ENCODE peak calls at places on chromosomes 4 and X, in four cellular contexts. One of them, this sample, is unnamed.

GRCh38 chr4:116118216-116118615 is 967.2 kb downstream of the TRAM1L1 start:
- DNase-seq in K562: no peak
- DNase-seq in Panc1: no peak
- DNase-seq in HepG2: no peak
- DNase-seq in this sample: no peak

GRCh38 chr4:93671093-93671492 is 157.5 kb upstream of the ATOH1 start:
- DNase-seq in K562: no peak
- DNase-seq in Panc1: no peak
- DNase-seq in HepG2: no peak
- DNase-seq in this sample: no peak

GRCh38 chr4:119210760-119211159 is 1.8 kb upstream of the USP53 start:
- DNase-seq in K562: no peak
- DNase-seq in Panc1: no peak
- DNase-seq in HepG2: no peak
- DNase-seq in this sample: no peak

GRCh38 chrX:134174859-134175258 is 62.1 kb upstream of the CCDC160 start:
- DNase-seq in K562: no peak
- DNase-seq in Panc1: no peak
- DNase-seq in HepG2: no peak
- DNase-seq in this sample: no peak

GRCh38 chr4:86942185-86942666 is 7.4 kb downstream of the AFF1 start:
- DNase-seq in K562: peak
- DNase-seq in Panc1: no peak
- DNase-seq in HepG2: peak
- DNase-seq in this sample: no peak

GRCh38 chrX:111928457-111928856 is 52.5 kb downstream of the TRPC5OS start:
- DNase-seq in K562: no peak
- DNase-seq in Panc1: no peak
- DNase-seq in HepG2: no peak
- DNase-seq in this sample: no peak

GRCh38 chrX:103250977-103251376 is 4.0 kb downstream of the TCEAL8 start:
- DNase-seq in K562: peak
- DNase-seq in Panc1: no peak
- DNase-seq in HepG2: no peak
- DNase-seq in this sample: no peak

GRCh38 chr4:105145059-105145912 is 1.4 kb upstream of the TET2 start:
- DNase-seq in K562: no peak
- DNase-seq in Panc1: no peak
- DNase-seq in HepG2: no peak
- DNase-seq in this sample: no peak

GRCh38 chr4:56424176-56424575 is 11.2 kb downstream of the PPAT start:
- DNase-seq in K562: no peak
- DNase-seq in Panc1: no peak
- DNase-seq in HepG2: no peak
- DNase-seq in this sample: no peak

GRCh38 chr4:56425518-56425917 is 9.9 kb downstream of the PPAT start:
- DNase-seq in K562: no peak
- DNase-seq in Panc1: no peak
- DNase-seq in HepG2: no peak
- DNase-seq in this sample: no peak

GRCh38 chr4:56430203-56430602 is 5.2 kb downstream of the PPAT start:
- DNase-seq in K562: no peak
- DNase-seq in Panc1: no peak
- DNase-seq in HepG2: no peak
- DNase-seq in this sample: no peak

GRCh38 chr4:56426273-56426672 is 9.1 kb downstream of the PPAT start:
- DNase-seq in K562: no peak
- DNase-seq in Panc1: no peak
- DNase-seq in HepG2: no peak
- DNase-seq in this sample: no peak

DNA sequence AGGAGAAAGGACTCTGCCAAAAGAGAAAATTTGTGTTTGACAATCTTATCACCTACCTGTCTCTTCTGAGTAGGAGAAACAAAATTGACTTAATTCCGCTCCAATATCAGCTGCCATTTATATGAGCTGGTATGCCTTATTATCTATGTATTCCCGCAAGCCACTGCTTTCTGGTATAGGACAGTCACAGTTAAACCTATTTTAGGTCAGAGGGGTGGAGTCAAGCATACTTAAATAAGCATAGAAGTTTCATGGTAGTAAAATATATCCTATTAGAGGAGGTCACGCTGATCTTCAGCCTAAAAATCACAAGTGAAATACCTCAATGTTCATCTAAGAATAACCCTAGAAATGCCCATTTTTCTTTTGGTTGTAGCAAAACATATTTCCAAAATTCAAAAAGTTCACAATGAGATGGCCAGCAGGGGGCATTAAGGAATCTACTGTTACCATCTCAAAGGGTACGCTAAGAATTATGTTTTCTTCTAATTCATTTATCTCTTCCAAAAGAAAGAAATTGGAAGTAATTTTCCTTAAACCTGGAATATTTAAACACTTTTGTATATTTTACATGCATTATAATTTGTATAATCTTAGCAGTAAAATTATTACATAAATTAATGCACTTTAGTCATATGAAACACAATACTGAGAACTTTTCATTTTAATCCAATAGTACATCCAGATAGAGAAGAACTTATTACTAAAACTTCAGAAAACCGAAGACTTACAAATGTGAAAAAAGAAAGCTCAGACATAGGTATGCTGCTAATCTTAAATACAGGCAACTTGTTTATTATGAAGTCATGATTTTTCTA is 10.5 kb downstream of the PPAT start:
- DNase-seq in K562: peak
- DNase-seq in Panc1: no peak
- DNase-seq in HepG2: no peak
- DNase-seq in this sample: no peak
- TF ChIP-seq TCF7L2 in K562: no peak
- TF ChIP-seq TCF7L2 in Panc1: no peak
- TF ChIP-seq TCF7L2 in HepG2: no peak
- TF ChIP-seq TCF7L2 in this sample: no peak

DNA sequence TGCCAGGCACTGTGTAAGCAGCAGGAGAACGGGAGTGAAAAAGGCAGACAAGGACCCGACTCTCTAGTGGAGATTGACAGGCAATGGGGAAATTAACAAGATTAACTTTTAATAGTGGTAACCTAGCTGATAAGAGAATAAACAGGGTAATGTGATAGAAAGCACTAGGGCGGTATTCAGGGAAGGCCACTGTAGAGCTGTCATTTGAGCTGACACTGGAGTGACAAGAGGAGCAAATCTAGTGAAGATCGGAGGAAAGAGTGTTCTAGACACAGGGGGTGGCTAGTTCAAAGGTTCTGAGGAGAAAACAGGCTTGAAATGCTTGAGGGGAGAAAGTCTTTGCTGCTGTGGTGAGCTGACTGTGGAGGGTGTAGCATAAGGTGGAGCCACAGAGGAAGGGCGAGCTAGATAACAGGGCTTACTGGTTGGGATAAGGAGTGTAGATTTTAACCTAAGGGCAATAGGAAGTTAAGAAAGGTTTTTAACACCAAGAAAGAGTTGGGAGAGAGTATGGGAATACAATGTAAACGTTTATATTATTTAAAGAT is 122.8 kb downstream of the SLC10A7 start:
- DNase-seq in K562: no peak
- DNase-seq in Panc1: no peak
- DNase-seq in HepG2: no peak
- DNase-seq in this sample: no peak
- TF ChIP-seq TCF7L2 in K562: no peak
- TF ChIP-seq TCF7L2 in Panc1: no peak
- TF ChIP-seq TCF7L2 in HepG2: no peak
- TF ChIP-seq TCF7L2 in this sample: no peak

DNA sequence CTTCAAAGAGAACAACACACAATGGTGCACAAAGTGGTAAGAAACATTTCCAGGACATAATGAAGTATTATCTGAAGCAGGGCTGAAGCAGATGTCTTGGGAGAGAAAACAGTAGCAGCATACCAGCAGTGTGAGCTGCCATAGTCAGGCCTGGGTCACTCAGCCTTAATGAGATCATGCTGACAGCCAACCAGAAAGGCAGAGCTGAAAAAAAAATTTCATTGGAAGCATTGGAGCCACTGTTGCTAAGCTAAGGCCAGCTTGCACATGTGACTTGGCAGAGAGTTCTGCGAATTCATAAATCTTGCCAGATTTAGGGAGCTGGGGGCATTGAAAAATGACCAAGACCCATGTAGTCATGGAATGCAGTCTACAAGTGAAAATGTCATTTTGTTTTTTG is 444.0 kb upstream of the PITX2 start:
- DNase-seq in K562: no peak
- DNase-seq in Panc1: no peak
- DNase-seq in HepG2: no peak
- DNase-seq in this sample: no peak
- TF ChIP-seq TCF7L2 in K562: no peak
- TF ChIP-seq TCF7L2 in Panc1: no peak
- TF ChIP-seq TCF7L2 in HepG2: no peak
- TF ChIP-seq TCF7L2 in this sample: no peak

GRCh38 chrX:140971385-140971784 is 31.0 kb upstream of the SPANXB1 start:
- DNase-seq in K562: no peak
- DNase-seq in Panc1: no peak
- DNase-seq in HepG2: no peak
- DNase-seq in this sample: no peak
- TF ChIP-seq TCF7L2 in K562: no peak
- TF ChIP-seq TCF7L2 in Panc1: no peak
- TF ChIP-seq TCF7L2 in HepG2: no peak
- TF ChIP-seq TCF7L2 in this sample: no peak

GRCh38 chrX:65657659-65658058 is 9.8 kb upstream of the MSN start:
- DNase-seq in K562: no peak
- DNase-seq in Panc1: no peak
- DNase-seq in HepG2: no peak
- DNase-seq in this sample: no peak

GRCh38 chrX:65658229-65658628 is 9.2 kb upstream of the MSN start:
- DNase-seq in K562: no peak
- DNase-seq in Panc1: no peak
- DNase-seq in HepG2: no peak
- DNase-seq in this sample: no peak
- TF ChIP-seq TCF7L2 in K562: no peak
- TF ChIP-seq TCF7L2 in Panc1: no peak
- TF ChIP-seq TCF7L2 in HepG2: no peak
- TF ChIP-seq TCF7L2 in this sample: no peak

GRCh38 chrX:13808865-13809264 is 8.0 kb downstream of the GPM6B start:
- DNase-seq in K562: no peak
- DNase-seq in Panc1: no peak
- DNase-seq in HepG2: no peak
- DNase-seq in this sample: no peak
- TF ChIP-seq TCF7L2 in K562: no peak
- TF ChIP-seq TCF7L2 in Panc1: no peak
- TF ChIP-seq TCF7L2 in HepG2: no peak
- TF ChIP-seq TCF7L2 in this sample: no peak

DNA sequence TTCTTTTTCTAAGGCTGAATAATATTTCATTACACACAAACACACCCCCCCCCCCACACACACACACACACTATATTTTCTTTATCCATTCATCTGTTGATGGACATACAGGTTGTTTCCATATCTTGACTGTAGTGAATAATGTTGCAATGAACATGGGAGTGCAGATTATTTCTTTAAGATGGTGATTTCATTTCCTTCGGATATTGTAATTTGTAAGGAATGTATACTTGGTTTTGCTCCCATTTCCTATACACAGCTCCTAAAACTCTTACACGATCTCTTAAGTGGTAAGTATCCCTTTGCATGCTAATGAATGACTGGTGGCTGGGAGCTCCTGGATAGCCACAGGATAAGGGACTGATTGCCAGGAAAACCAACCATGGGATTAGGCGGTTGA is 14.7 kb upstream of the RBMXL3 start:
- DNase-seq in K562: no peak
- DNase-seq in Panc1: no peak
- DNase-seq in HepG2: no peak
- DNase-seq in this sample: no peak
- TF ChIP-seq TCF7L2 in K562: no peak
- TF ChIP-seq TCF7L2 in Panc1: no peak
- TF ChIP-seq TCF7L2 in HepG2: no peak
- TF ChIP-seq TCF7L2 in this sample: no peak

GRCh38 chr4:89001647-89002518 is 55.1 kb downstream of the FAM13A start:
- DNase-seq in K562: no peak
- DNase-seq in Panc1: no peak
- DNase-seq in HepG2: no peak
- DNase-seq in this sample: no peak

GRCh38 chr4:88999392-88999791 is 57.6 kb downstream of the FAM13A start:
- DNase-seq in K562: no peak
- DNase-seq in Panc1: no peak
- DNase-seq in HepG2: no peak
- DNase-seq in this sample: no peak

GRCh38 chr4:88998941-88999340 is 58.0 kb downstream of the FAM13A start:
- DNase-seq in K562: no peak
- DNase-seq in Panc1: no peak
- DNase-seq in HepG2: no peak
- DNase-seq in this sample: no peak

GRCh38 chr4:89000392-89000791 is 56.6 kb downstream of the FAM13A start:
- DNase-seq in K562: no peak
- DNase-seq in Panc1: no peak
- DNase-seq in HepG2: no peak
- DNase-seq in this sample: no peak

DNA sequence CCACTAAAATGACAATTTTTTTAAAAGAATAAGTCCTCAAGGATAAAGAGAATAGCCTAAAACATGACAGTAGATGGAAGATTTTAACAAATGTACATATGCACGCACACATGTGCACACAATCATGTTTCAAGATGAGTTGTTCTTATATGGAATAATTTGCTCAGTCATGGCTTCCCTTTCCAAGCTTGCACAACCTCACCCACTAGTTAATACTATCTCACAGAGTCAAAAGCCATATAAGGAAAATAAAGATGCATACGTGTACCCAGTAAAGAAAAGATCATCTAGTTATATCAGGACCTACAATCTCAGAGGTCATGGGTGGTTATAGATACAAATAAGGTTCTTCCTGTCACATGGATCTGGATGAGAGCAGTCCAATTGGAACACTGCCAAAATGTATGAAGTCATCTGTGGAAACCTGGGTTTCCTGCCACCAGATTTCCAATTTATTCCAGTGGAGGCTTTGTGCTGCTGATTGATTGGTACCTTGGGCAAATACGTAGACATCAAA is 56.1 kb downstream of the FAM13A start:
- DNase-seq in K562: no peak
- DNase-seq in Panc1: no peak
- DNase-seq in HepG2: peak
- DNase-seq in this sample: no peak
- TF ChIP-seq TCF7L2 in K562: no peak
- TF ChIP-seq TCF7L2 in Panc1: no peak
- TF ChIP-seq TCF7L2 in HepG2: no peak
- TF ChIP-seq TCF7L2 in this sample: no peak

GRCh38 chrX:70196961-70197805 is 19.9 kb downstream of the DGAT2L6 start:
- DNase-seq in K562: peak
- DNase-seq in Panc1: peak
- DNase-seq in HepG2: peak
- DNase-seq in this sample: peak
- TF ChIP-seq TCF7L2 in K562: no peak
- TF ChIP-seq TCF7L2 in Panc1: no peak
- TF ChIP-seq TCF7L2 in HepG2: no peak
- TF ChIP-seq TCF7L2 in this sample: no peak

GRCh38 chrX:99800016-99800415 is 610.1 kb downstream of the PCDH19 start:
- DNase-seq in K562: no peak
- DNase-seq in Panc1: no peak
- DNase-seq in HepG2: no peak
- DNase-seq in this sample: no peak

GRCh38 chrX:99798951-99799350 is 611.1 kb downstream of the PCDH19 start:
- DNase-seq in K562: no peak
- DNase-seq in Panc1: no peak
- DNase-seq in HepG2: no peak
- DNase-seq in this sample: no peak

GRCh38 chrX:99795495-99795894 is 614.6 kb downstream of the PCDH19 start:
- DNase-seq in K562: no peak
- DNase-seq in Panc1: no peak
- DNase-seq in HepG2: no peak
- DNase-seq in this sample: no peak
- TF ChIP-seq TCF7L2 in K562: no peak
- TF ChIP-seq TCF7L2 in Panc1: no peak
- TF ChIP-seq TCF7L2 in HepG2: no peak
- TF ChIP-seq TCF7L2 in this sample: no peak

This sample was measured in HCT116.